ENCODE peak calls at places on chromosomes 12 and 14, in nine cellular contexts. V is GM04503, R is germinal center, W is A549, T is T-cell, P is lower lobe of right lung, L is C1 segment of cervical spinal cord, M is NCI-H1105, Q is astrocyte of the spinal cord. N is an unnamed sample.

GRCh38 chr12:4432878-4433820 is 12.5 kb downstream of the FGF6 start:
- DNase-seq in V (no peak), R (no peak), W (no peak), T (no peak), P (no peak), L (no peak), M (no peak), Q (no peak), N (no peak)

GRCh38 chr14:104438166-104438887 is 141.2 kb upstream of the C14orf180 start:
- DNase-seq in V (no peak), R (no peak), W (no peak), T (no peak), P (peak; percentile 37), L (no peak), M (no peak), Q (no peak), N (peak; percentile 19)

GRCh38 chr14:30214456-30215090 is 286.9 kb upstream of the PRKD1 start:
- DNase-seq in V (no peak), R (no peak), W (peak; percentile 14), T (no peak), P (no peak), L (no peak), M (peak; percentile 55), Q (peak; percentile 85), N (no peak)

GRCh38 chr12:109469516-109469915 is 7.6 kb downstream of the KCTD10 start:
- DNase-seq in V (no peak), R (no peak), W (no peak), T (no peak), P (no peak), L (no peak), M (no peak), Q (no peak), N (no peak)

GRCh38 chr12:64582111-64582510 is 28.2 kb upstream of the RASSF3 start:
- DNase-seq in V (no peak), R (no peak), W (no peak), T (no peak), P (no peak), L (no peak), M (no peak), Q (no peak), N (no peak)

GRCh38 chr14:77459072-77459723 is 1.3 kb downstream of the AHSA1 start:
- DNase-seq in V (peak; percentile 23), R (peak; percentile 40), W (peak; percentile 67), T (peak; percentile 56), P (no peak), L (peak; percentile 30), M (peak; percentile 10), Q (peak; percentile 81), N (no peak)

GRCh38 chr12:88784166-88784565 is 203.9 kb upstream of the KITLG start:
- DNase-seq in V (no peak), R (no peak), W (no peak), T (no peak), P (no peak), L (no peak), M (no peak), Q (no peak), N (no peak)

GRCh38 chr14:36505193-36505815 is 14.7 kb downstream of the NKX2-1 start:
- DNase-seq in V (no peak), R (no peak), W (no peak), T (no peak), P (peak; percentile 73), L (no peak), M (no peak), Q (no peak), N (no peak)

GRCh38 chr12:95385246-95385645 is 88.7 kb upstream of the METAP2 start:
- DNase-seq in V (no peak), R (no peak), W (no peak), T (no peak), P (no peak), L (no peak), M (no peak), Q (peak; percentile 54), N (no peak)

GRCh38 chr12:114762490-114763110 is 78.6 kb upstream of the TBX3 start:
- DNase-seq in V (no peak), R (no peak), W (no peak), T (no peak), P (no peak), L (no peak), M (no peak), Q (peak; percentile 53), N (no peak)

GRCh38 chr12:84599539-84599938 is 313.1 kb downstream of the SLC6A15 start:
- DNase-seq in V (peak; percentile 12), R (no peak), W (no peak), T (no peak), P (no peak), L (no peak), M (no peak), Q (peak; percentile 25), N (no peak)

GRCh38 chr14:95117937-95118726 is 39.2 kb downstream of the DICER1 start:
- DNase-seq in V (no peak), R (no peak), W (no peak), T (no peak), P (no peak), L (no peak), M (no peak), Q (no peak), N (no peak)

GRCh38 chr12:54398995-54399793 is 14.7 kb upstream of the ZNF385A start:
- DNase-seq in V (no peak), R (peak; percentile 85), W (peak; percentile 96), T (peak; percentile 87), P (peak; percentile 86), L (peak; percentile 76), M (peak; percentile 24), Q (peak; percentile 84), N (peak; percentile 81)

GRCh38 chr12:114764516-114764915 is 80.5 kb upstream of the TBX3 start:
- DNase-seq in V (no peak), R (no peak), W (no peak), T (no peak), P (no peak), L (no peak), M (no peak), Q (no peak), N (no peak)

GRCh38 chr12:132277961-132278360 is 51.4 kb downstream of the GALNT9 start:
- DNase-seq in V (no peak), R (no peak), W (no peak), T (no peak), P (peak; percentile 28), L (no peak), M (no peak), Q (no peak), N (no peak)

GRCh38 chr12:85325452-85325851 is 45.4 kb downstream of the ALX1 start:
- DNase-seq in V (no peak), R (no peak), W (no peak), T (no peak), P (no peak), L (no peak), M (peak; percentile 44), Q (no peak), N (no peak)

GRCh38 chr12:122659579-122659978 is 43.6 kb downstream of the HCAR2 start:
- DNase-seq in V (no peak), R (no peak), W (no peak), T (no peak), P (no peak), L (no peak), M (no peak), Q (no peak), N (no peak)

GRCh38 chr14:79596531-79596930 is 614.8 kb downstream of the DIO2 start:
- DNase-seq in V (peak; percentile 28), R (no peak), W (no peak), T (no peak), P (no peak), L (no peak), M (no peak), Q (peak; percentile 76), N (no peak)

GRCh38 chr14:85466678-85467077 is 63.3 kb upstream of the FLRT2 start:
- DNase-seq in V (no peak), R (no peak), W (no peak), T (no peak), P (no peak), L (no peak), M (no peak), Q (no peak), N (no peak)

GRCh38 chr12:54680374-54680773 is 32.2 kb upstream of the DCD start:
- DNase-seq in V (no peak), R (peak; percentile 53), W (peak; percentile 43), T (peak; percentile 15), P (no peak), L (no peak), M (no peak), Q (no peak), N (peak; percentile 18)

GRCh38 chr12:116368196-116369194 is 91.0 kb upstream of the MED13L start:
- DNase-seq in V (no peak), R (no peak), W (peak; percentile 88), T (no peak), P (peak; percentile 87), L (no peak), M (no peak), Q (no peak), N (no peak)

GRCh38 chr12:104825408-104825807 is 132.7 kb downstream of the SLC41A2 start:
- DNase-seq in V (no peak), R (no peak), W (no peak), T (no peak), P (no peak), L (no peak), M (no peak), Q (no peak), N (no peak)

GRCh38 chr12:131222271-131223139 is 268.8 kb downstream of the ADGRD1 start:
- DNase-seq in V (no peak), R (no peak), W (no peak), T (no peak), P (no peak), L (no peak), M (no peak), Q (no peak), N (no peak)

GRCh38 chr12:52832451-52832850 is 1.7 kb downstream of the KRT79 start:
- DNase-seq in V (no peak), R (no peak), W (no peak), T (no peak), P (no peak), L (no peak), M (no peak), Q (no peak), N (no peak)

GRCh38 chr14:58829594-58829993 is 191.8 kb downstream of the DACT1 start:
- DNase-seq in V (no peak), R (no peak), W (no peak), T (no peak), P (no peak), L (no peak), M (peak; percentile 69), Q (peak; percentile 29), N (no peak)

GRCh38 chr14:24430682-24431568 is 1.2 kb downstream of the KHNYN start:
- DNase-seq in V (no peak), R (peak; percentile 82), W (no peak), T (peak; percentile 62), P (no peak), L (no peak), M (no peak), Q (peak; percentile 40), N (peak; percentile 81)

GRCh38 chr12:57496822-57497221 is 9.0 kb downstream of the MARS1 start:
- DNase-seq in V (no peak), R (no peak), W (no peak), T (no peak), P (no peak), L (no peak), M (no peak), Q (no peak), N (no peak)

GRCh38 chr12:13255792-13256704 is 59.5 kb downstream of the EMP1 start:
- DNase-seq in V (peak; percentile 57), R (peak; percentile 85), W (peak; percentile 95), T (peak; percentile 70), P (peak; percentile 92), L (peak; percentile 89), M (peak; percentile 89), Q (peak; percentile 94), N (peak; percentile 67)

GRCh38 chr14:68359862-68360552 is 432.9 kb downstream of the ZFP36L1 start:
- DNase-seq in V (peak; percentile 45), R (no peak), W (peak; percentile 22), T (no peak), P (peak; percentile 87), L (no peak), M (no peak), Q (peak; percentile 48), N (peak; percentile 33)

N was measured in B cell.